ENCODE peak calls at places on chromosome 2, in nine cellular contexts. B is psoas muscle; N is CD8-positive, alpha-beta memory T cell; L is spleen; G is MM.1S; Z is transverse colon; R is iPS DF 6.9; W is stomach; V is right atrium auricular region. I is an unnamed sample. For H3K4me1 and H3K27me3, the result is how much of the 10 kb centered on the place peaks cover.

GRCh38 chr2:54577035-54577434 is 120.9 kb downstream of the SPTBN1 start:
- DNase-seq in B (no peak), N (no peak), L (no peak), G (no peak), Z (no peak), R (no peak), W (peak), V (no peak), I (no peak)

GRCh38 chr2:163698857-163699256 is 37.0 kb downstream of the FIGN start:
- DNase-seq in B (no peak), N (no peak), L (no peak), G (no peak), Z (no peak), R (peak), W (no peak), V (no peak), I (no peak)

GRCh38 chr2:1550658-1551316 is 137.5 kb downstream of the TPO start:
- DNase-seq in B (peak), N (peak), L (peak), G (peak), Z (peak), R (peak), W (peak), V (no peak), I (peak)

GRCh38 chr2:70596739-70597138 is 43.1 kb upstream of the TGFA start:
- DNase-seq in B (no peak), N (no peak), L (no peak), G (no peak), Z (peak), R (no peak), W (no peak), V (no peak), I (no peak)

GRCh38 chr2:217103752-217104540 is 244.1 kb upstream of the TNP1 start:
- DNase-seq in B (no peak), N (no peak), L (no peak), G (no peak), Z (no peak), R (no peak), W (no peak), V (no peak), I (no peak)

GRCh38 chr2:630451-631320 is 46.5 kb downstream of the TMEM18 start:
- DNase-seq in B (no peak), N (no peak), L (no peak), G (no peak), Z (no peak), R (no peak), W (no peak), V (no peak), I (no peak)

GRCh38 chr2:211126256-211126655 is 569.9 kb downstream of the CPS1 start:
- DNase-seq in B (no peak), N (no peak), L (no peak), G (no peak), Z (no peak), R (no peak), W (no peak), V (no peak), I (no peak)

GRCh38 chr2:163736433-163737168 is 793 bp upstream of the FIGN start:
- DNase-seq in B (peak), N (no peak), L (peak), G (peak), Z (peak), R (no peak), W (no peak), V (peak), I (no peak)

GRCh38 chr2:49286045-49286444 is 131.7 kb upstream of the FSHR start:
- DNase-seq in B (no peak), N (no peak), L (no peak), G (no peak), Z (no peak), R (no peak), W (no peak), V (no peak), I (no peak)

GRCh38 chr2:222424281-222424728 is at the start of gene SGPP2:
- DNase-seq in B (no peak), N (no peak), L (peak), G (peak), Z (peak), R (no peak), W (peak), V (no peak), I (peak)

GRCh38 chr2:57981369-57981768 is 65.2 kb upstream of the VRK2 start:
- DNase-seq in B (no peak), N (no peak), L (no peak), G (no peak), Z (no peak), R (no peak), W (no peak), V (no peak), I (no peak)

GRCh38 chr2:240711701-240712100 is 20.0 kb downstream of the AQP12A start:
- DNase-seq in B (no peak), N (no peak), L (peak), G (no peak), Z (no peak), R (no peak), W (no peak), V (no peak), I (no peak)

GRCh38 chr2:132255714-132256113 is 94.0 kb upstream of the ANKRD30BL start:
- DNase-seq in B (no peak), N (no peak), L (peak), G (no peak), Z (no peak), R (no peak), W (no peak), V (no peak), I (no peak)

GRCh38 chr2:35114765-35115164 is 1240.8 kb upstream of the CRIM1 start:
- DNase-seq in B (no peak), N (no peak), L (no peak), G (peak), Z (no peak), R (peak), W (no peak), V (no peak), I (no peak)

GRCh38 chr2:88471083-88471942 is 18.8 kb upstream of the FOXI3 start:
- DNase-seq in B (no peak), N (no peak), L (no peak), G (no peak), Z (no peak), R (no peak), W (no peak), V (no peak), I (no peak)

GRCh38 chr2:144151877-144152276 is 368.0 kb downstream of the ZEB2 start:
- DNase-seq in B (no peak), N (no peak), L (no peak), G (no peak), Z (no peak), R (no peak), W (no peak), V (no peak), I (no peak)

GRCh38 chr2:71901466-71901865 is 246.2 kb downstream of the CYP26B1 start:
- DNase-seq in B (no peak), N (no peak), L (no peak), G (no peak), Z (no peak), R (no peak), W (no peak), V (no peak), I (no peak)

GRCh38 chr2:199057936-199058335 is 399.8 kb downstream of the SATB2 start:
- DNase-seq in B (no peak), N (no peak), L (no peak), G (no peak), Z (no peak), R (no peak), W (no peak), V (no peak), I (no peak)

GRCh38 chr2:161165266-161165665 is 5.0 kb downstream of the TANK start:
- DNase-seq in B (no peak), N (no peak), L (no peak), G (no peak), Z (no peak), R (no peak), W (no peak), V (no peak), I (no peak)

GRCh38 chr2:141029424-141030078 is 1101.3 kb downstream of the LRP1B start:
- DNase-seq in B (no peak), N (no peak), L (no peak), G (no peak), Z (no peak), R (no peak), W (no peak), V (no peak), I (no peak)

GRCh38 chr2:1816414-1816911 is 72.1 kb upstream of the PXDN start:
- DNase-seq in B (peak), N (no peak), L (no peak), G (no peak), Z (peak), R (no peak), W (no peak), V (peak), I (no peak)

GRCh38 chr2:240687045-240687740 is 4.5 kb upstream of the AQP12A start:
- DNase-seq in B (no peak), N (no peak), L (no peak), G (no peak), Z (no peak), R (no peak), W (no peak), V (peak), I (no peak)

GRCh38 chr2:3743951-3744555 is 40.7 kb downstream of the DCDC2C start:
- DNase-seq in B (no peak), N (no peak), L (no peak), G (no peak), Z (no peak), R (no peak), W (no peak), V (no peak), I (no peak)

GRCh38 chr2:3742743-3743142 is 39.4 kb downstream of the DCDC2C start:
- DNase-seq in B (no peak), N (no peak), L (no peak), G (no peak), Z (no peak), R (no peak), W (no peak), V (no peak), I (no peak)

GRCh38 chr2:3739313-3739712 is 35.9 kb downstream of the DCDC2C start:
- DNase-seq in B (no peak), N (no peak), L (peak), G (no peak), Z (no peak), R (no peak), W (no peak), V (no peak), I (no peak)

GRCh38 chr2:3741372-3741771 is 38.0 kb downstream of the DCDC2C start:
- DNase-seq in B (no peak), N (no peak), L (no peak), G (no peak), Z (no peak), R (no peak), W (no peak), V (no peak), I (no peak)

DNA sequence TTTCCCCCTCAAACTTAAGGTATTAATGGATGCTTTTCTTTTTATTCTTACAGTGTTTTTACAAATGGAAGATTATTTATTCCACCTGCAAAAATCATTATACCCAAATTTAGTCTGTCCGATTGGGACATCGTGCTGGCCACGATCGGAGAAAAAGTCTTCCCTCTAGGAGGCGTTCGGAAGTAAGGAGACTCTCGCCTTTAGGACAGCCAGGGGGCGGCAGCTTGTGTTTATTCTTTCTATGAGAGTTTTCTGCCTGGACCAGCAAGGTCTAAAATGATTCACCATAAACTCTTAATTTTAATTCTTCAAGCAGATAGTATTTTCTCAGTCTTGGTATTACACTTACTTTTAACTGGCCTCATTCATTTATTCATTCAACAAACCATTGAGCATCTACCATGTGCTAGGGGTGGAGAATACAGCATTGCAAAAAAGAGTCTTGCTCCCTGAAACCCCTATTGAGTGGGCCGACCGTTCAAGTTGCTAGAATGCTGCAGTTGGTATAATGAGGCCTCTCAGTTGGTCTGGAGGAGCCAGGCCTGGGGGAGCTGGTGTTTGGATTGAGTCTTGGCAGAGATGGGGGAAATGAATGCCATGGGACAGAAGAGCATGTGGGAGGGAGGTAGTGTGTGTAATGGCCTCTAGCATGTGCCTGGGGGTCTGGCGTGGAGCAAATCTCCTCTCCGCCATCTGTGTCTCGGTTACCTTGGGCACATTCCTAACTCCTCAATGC is 38.7 kb downstream of the DCDC2C start:
- DNase-seq in B (no peak), N (no peak), L (no peak), G (no peak), Z (no peak), R (no peak), W (no peak), V (no peak), I (no peak)
- H3K4me1 ChIP-seq in B (under half), N (under half), L (under half), G (under half), Z (under half), R (under half), W (under half), V (under half), I (under half)

GRCh38 chr2:32948266-32948665 is 1.5 kb downstream of the LTBP1 start:
- DNase-seq in B (no peak), N (no peak), L (no peak), G (no peak), Z (no peak), R (no peak), W (no peak), V (no peak), I (peak)
- H3K27ac ChIP-seq in B (no peak), N (peak), L (no peak), G (no peak), Z (peak), R (no peak), W (peak), V (peak), I (no peak)

DNA sequence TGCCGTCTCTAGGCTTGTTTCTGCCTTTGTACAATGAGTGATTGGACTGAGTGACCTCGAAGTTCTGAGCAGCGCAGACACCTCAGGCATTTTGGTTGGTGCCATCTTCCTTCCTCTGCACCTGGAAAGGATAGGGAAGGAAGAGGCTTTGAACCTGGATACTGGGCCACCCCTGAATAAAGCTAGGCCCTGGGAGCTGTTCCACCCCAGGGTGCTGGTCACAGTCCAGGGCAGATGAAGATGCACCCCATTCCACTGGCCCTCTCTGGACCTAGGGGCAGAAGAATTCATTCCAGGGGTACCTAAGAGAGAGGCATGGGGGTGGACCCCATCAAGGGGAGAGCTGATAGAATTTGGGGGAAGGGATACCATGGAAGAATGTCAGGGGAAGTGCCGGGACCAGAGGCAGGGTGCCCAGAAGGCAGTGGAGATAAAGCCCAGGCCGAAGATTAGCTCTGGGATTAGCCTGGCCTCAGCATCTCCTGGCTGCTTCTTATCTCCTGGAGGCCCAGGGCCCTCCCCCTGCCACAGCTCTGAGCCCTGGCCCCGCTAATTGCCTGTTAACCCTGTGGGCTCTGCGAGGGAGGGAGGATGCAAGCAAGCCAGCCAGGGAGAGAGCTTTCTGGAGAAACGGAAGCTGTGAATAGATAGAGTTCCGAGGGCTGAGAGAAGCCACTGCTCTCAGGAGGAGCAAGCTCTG is 11.4 kb downstream of the ASIC4 start:
- DNase-seq in B (no peak), N (no peak), L (no peak), G (no peak), Z (no peak), R (no peak), W (no peak), V (no peak), I (no peak)
- H3K27me3 ChIP-seq in B (under half), N (under half), L (half or more), G (half or more), Z (half or more), R (under half), W (half or more), V (under half), I (under half)

DNA sequence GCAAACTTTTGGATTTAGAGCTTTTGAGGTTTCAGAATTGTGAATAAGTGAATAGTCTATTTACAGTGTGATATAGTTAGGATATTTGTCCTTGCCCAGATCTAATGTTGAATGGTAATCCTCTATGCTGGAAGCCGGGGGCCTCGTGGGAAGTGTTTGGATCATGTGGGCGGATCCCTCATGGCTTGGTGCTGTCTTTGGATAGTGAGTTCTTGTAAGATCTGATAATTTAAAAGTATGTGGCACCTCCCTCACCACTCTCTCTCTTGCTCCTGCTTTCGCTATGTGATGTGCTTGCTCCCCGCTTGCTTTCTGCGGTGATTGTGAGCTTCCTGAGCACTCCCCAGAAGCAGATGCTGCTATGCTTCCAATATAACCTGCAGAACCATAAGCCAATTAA is 128.0 kb upstream of the KCNJ3 start:
- DNase-seq in B (no peak), N (no peak), L (no peak), G (no peak), Z (no peak), R (no peak), W (no peak), V (no peak), I (no peak)
- H3K4me1 ChIP-seq in B (under half), N (under half), L (under half), G (under half), Z (under half), R (under half), W (under half), V (under half), I (under half)

GRCh38 chr2:150548527-150548926 is 61.1 kb upstream of the RND3 start:
- DNase-seq in B (no peak), N (no peak), L (no peak), G (no peak), Z (no peak), R (no peak), W (no peak), V (no peak), I (no peak)
- H3K27ac ChIP-seq in B (no peak), N (no peak), L (no peak), G (no peak), Z (no peak), R (no peak), W (no peak), V (no peak), I (no peak)

GRCh38 chr2:32745191-32745590 is 117.3 kb downstream of the TTC27 start:
- DNase-seq in B (no peak), N (no peak), L (no peak), G (no peak), Z (no peak), R (no peak), W (no peak), V (no peak), I (no peak)

GRCh38 chr2:32743480-32744236 is 115.8 kb downstream of the TTC27 start:
- DNase-seq in B (no peak), N (no peak), L (no peak), G (no peak), Z (no peak), R (no peak), W (no peak), V (no peak), I (no peak)

GRCh38 chr2:32748158-32748557 is 120.3 kb downstream of the TTC27 start:
- DNase-seq in B (no peak), N (no peak), L (no peak), G (no peak), Z (no peak), R (no peak), W (no peak), V (no peak), I (no peak)

GRCh38 chr2:32745675-32746074 is 117.8 kb downstream of the TTC27 start:
- DNase-seq in B (no peak), N (no peak), L (no peak), G (no peak), Z (no peak), R (no peak), W (no peak), V (no peak), I (no peak)

DNA sequence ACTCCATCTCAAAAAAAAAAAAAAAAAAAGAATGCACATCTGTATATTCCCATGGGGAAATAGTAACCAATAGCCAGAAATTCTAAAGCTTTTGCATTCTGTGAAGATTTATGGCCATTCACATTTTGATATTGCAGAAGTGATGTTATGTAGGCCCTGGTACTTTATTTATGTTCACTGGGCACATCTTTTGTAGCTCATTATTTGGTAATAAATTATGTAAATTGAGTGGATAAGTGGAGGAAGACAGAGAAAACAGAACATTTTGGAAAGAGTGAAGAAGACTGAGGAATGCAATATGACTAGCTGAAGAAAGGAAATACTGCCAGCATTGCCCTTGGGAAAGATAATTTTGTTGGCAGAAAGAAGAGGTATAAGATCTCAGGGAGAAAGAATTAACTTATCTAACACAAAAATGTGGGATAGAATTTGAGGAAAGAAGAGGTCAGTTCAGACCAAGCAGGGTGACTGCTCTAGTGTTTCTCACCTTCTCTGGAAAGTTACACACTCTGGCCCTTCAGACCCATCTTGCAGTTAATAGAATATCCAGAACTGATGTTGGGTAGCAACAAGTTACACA is 118.8 kb downstream of the TTC27 start:
- DNase-seq in B (no peak), N (no peak), L (no peak), G (no peak), Z (no peak), R (no peak), W (no peak), V (no peak), I (no peak)
- H3K27me3 ChIP-seq in B (under half), N (under half), L (under half), G (under half), Z (under half), R (under half), W (under half), V (under half), I (under half)

GRCh38 chr2:10432315-10433181 is 15.6 kb downstream of the ODC1 start:
- DNase-seq in B (no peak), N (no peak), L (peak), G (no peak), Z (peak), R (no peak), W (peak), V (no peak), I (peak)

GRCh38 chr2:10433948-10434884 is 13.9 kb downstream of the ODC1 start:
- DNase-seq in B (no peak), N (no peak), L (peak), G (no peak), Z (no peak), R (no peak), W (no peak), V (no peak), I (no peak)

GRCh38 chr2:10430886-10431622 is 17.1 kb downstream of the ODC1 start:
- DNase-seq in B (no peak), N (no peak), L (no peak), G (no peak), Z (no peak), R (no peak), W (no peak), V (no peak), I (no peak)

GRCh38 chr2:10433264-10433947 is 14.7 kb downstream of the ODC1 start:
- DNase-seq in B (no peak), N (no peak), L (peak), G (no peak), Z (no peak), R (no peak), W (no peak), V (no peak), I (no peak)

DNA sequence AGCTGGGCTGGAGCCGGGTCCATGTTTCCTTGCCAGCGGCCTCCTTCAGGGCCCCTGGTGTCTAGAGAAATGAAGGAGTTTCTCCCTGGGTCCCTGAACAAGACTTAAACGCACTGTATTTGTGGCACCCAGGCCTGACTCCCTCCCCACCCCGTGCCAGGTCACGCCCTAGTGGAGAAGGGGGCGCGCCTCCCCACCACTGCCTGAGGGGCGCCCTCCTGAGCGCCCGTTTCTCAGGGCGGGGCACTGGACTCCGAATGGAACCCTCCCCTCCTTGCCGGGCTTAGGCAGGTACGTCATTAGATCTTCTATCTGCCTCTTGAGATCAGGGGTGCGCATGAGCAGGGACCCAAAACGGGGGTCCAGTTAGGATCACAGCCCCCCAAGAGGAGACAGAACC is 16.3 kb downstream of the ODC1 start:
- DNase-seq in B (no peak), N (no peak), L (peak), G (no peak), Z (peak), R (no peak), W (no peak), V (no peak), I (no peak)
- H3K4me1 ChIP-seq in B (under half), N (under half), L (under half), G (under half), Z (under half), R (under half), W (under half), V (under half), I (under half)

I was measured in lung.